ENCODE peak calls at places on chromosomes 6 and 20, in nine cellular contexts. F, Q, H, I, G, B, Y, V and X are unnamed samples. For H3K9me3 and H3K4me1, the result is how much of the 10 kb centered on the place peaks cover.

GRCh38 chr6:31180500-31180899 is 10.0 kb upstream of the POU5F1 start:
- DNase-seq in V (no peak), Q (peak), I (peak), F (no peak), H (peak), G (peak), B (peak), Y (peak), X (no peak)

GRCh38 chr20:57409672-57410397 is 18.6 kb downstream of the RBM38 start:
- DNase-seq in F (no peak), H (no peak), Y (peak), V (no peak), Q (no peak), G (no peak), B (no peak), I (no peak), X (no peak)

GRCh38 chr20:63183422-63184146 is 32.3 kb downstream of the YTHDF1 start:
- DNase-seq in V (no peak), Y (peak), G (peak), H (peak), B (no peak), F (peak), Q (peak), I (peak), X (no peak)

GRCh38 chr6:100803264-100803663 is 77.9 kb downstream of the ASCC3 start:
- DNase-seq in I (no peak), H (no peak), G (no peak), V (no peak), Y (no peak), B (no peak), Q (no peak), F (no peak), X (no peak)

GRCh38 chr20:34311118-34312023 is 8.2 kb upstream of the AHCY start:
- DNase-seq in F (peak), Y (no peak), V (no peak), B (no peak), I (peak), G (no peak), H (no peak), Q (peak), X (no peak)

GRCh38 chr6:16660157-16660497 is 101.1 kb downstream of the ATXN1 start:
- DNase-seq in V (no peak), Y (no peak), F (no peak), G (no peak), I (no peak), Q (no peak), B (no peak), H (no peak), X (no peak)

GRCh38 chr6:161242779-161243693 is 30.8 kb downstream of the AGPAT4 start:
- DNase-seq in B (peak), Q (peak), I (no peak), V (no peak), H (no peak), F (peak), G (no peak), Y (no peak), X (peak)

GRCh38 chr6:37134622-37135191 is 35.2 kb upstream of the PIM1 start:
- DNase-seq in F (no peak), V (no peak), B (peak), H (peak), Q (no peak), G (no peak), Y (no peak), I (peak), X (peak)

GRCh38 chr6:37940074-37940847 is 120.7 kb downstream of the ZFAND3 start:
- DNase-seq in B (peak), F (no peak), I (no peak), H (peak), G (no peak), Q (no peak), Y (no peak), V (no peak), X (no peak)

GRCh38 chr6:168213121-168213524 is 106.5 kb downstream of the DACT2 start:
- DNase-seq in G (no peak), I (no peak), Y (no peak), H (no peak), Q (no peak), B (no peak), F (no peak), V (no peak), X (no peak)

GRCh38 chr6:170160031-170160627 is 130.7 kb downstream of the DLL1 start:
- DNase-seq in F (no peak), Y (peak), B (no peak), G (no peak), V (no peak), I (no peak), H (no peak), Q (no peak), X (no peak)

GRCh38 chr6:67640462-67640861 is 994.6 kb upstream of the ADGRB3 start:
- DNase-seq in I (no peak), G (no peak), Q (no peak), H (peak), Y (no peak), V (no peak), F (no peak), B (no peak), X (no peak)

GRCh38 chr20:5484346-5484745 is 167.6 kb upstream of the PROKR2 start:
- DNase-seq in I (no peak), Q (no peak), H (no peak), G (no peak), Y (no peak), V (no peak), F (no peak), B (no peak), X (no peak)

GRCh38 chr6:34005845-34006644 is 139.8 kb downstream of the GRM4 start:
- DNase-seq in G (no peak), I (no peak), Y (no peak), H (no peak), F (no peak), V (no peak), B (no peak), Q (no peak), X (no peak)

GRCh38 chr6:15872252-15873103 is 209.7 kb upstream of the DTNBP1 start:
- DNase-seq in B (no peak), I (no peak), F (no peak), Q (no peak), Y (no peak), G (no peak), H (peak), V (no peak), X (no peak)

GRCh38 chr6:31966997-31967925 is 4.7 kb downstream of the DXO start:
- DNase-seq in Q (no peak), B (no peak), I (no peak), G (no peak), F (no peak), Y (no peak), V (no peak), H (no peak), X (no peak)

GRCh38 chr20:49366687-49367086 is 88.8 kb upstream of the ZNFX1 start:
- DNase-seq in Q (no peak), B (no peak), H (no peak), G (no peak), V (no peak), I (no peak), Y (no peak), F (no peak), X (no peak)

GRCh38 chr6:132598473-132598872 is 8.9 kb upstream of the TAAR5 start:
- DNase-seq in G (peak), I (no peak), V (no peak), Y (peak), B (no peak), F (peak), Q (no peak), H (no peak), X (no peak)

GRCh38 chr6:36963451-36964290 is 9.1 kb downstream of the PI16 start:
- DNase-seq in B (peak), H (no peak), Y (no peak), Q (peak), I (no peak), V (no peak), G (no peak), F (no peak), X (no peak)

GRCh38 chr6:137363805-137364138 is 130.4 kb downstream of the OLIG3 start:
- DNase-seq in H (no peak), B (no peak), I (no peak), F (no peak), Q (no peak), Y (no peak), G (peak), V (no peak), X (no peak)

GRCh38 chr6:138577151-138577915 is 78.0 kb upstream of the NHSL1 start:
- DNase-seq in I (no peak), Y (no peak), G (no peak), B (no peak), H (no peak), F (peak), Q (no peak), V (no peak), X (no peak)

GRCh38 chr6:17432356-17432755 is 39.0 kb downstream of the CAP2 start:
- DNase-seq in B (no peak), H (no peak), Q (no peak), Y (no peak), F (no peak), I (no peak), V (peak), G (no peak), X (no peak)

GRCh38 chr6:170041526-170041925 is 249.4 kb downstream of the DLL1 start:
- DNase-seq in V (no peak), F (no peak), I (no peak), G (no peak), Q (no peak), Y (no peak), B (no peak), H (no peak), X (no peak)

DNA sequence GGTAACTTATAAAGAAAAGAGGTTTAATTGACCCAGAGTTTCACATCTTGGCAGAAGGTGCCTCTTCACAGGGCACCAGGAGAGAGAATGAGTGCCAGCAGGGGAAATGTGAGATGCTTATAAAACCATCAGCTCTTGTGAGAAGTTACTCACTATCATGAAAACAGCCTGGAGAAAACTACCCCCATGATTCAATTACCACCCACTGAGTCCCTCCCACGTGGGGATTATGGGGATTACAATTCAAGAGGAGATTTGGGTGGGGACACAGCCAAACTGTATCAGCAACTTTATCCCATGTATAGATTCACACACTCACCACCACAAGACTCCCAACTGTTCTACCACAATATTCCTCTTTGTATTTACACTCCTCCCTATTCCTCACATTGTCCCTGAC is 10.6 kb downstream of the PDSS2 start:
- DNase-seq in B (no peak), V (no peak), I (no peak), H (no peak), G (no peak), F (no peak), Q (no peak), Y (no peak), X (no peak)
- H3K9me3 ChIP-seq in B (under half), V (under half), I (under half), H (under half), G (under half), F (under half), Q (under half), Y (under half), X (under half)

GRCh38 chr6:4130357-4130987 is 4.9 kb downstream of the ECI2 start:
- DNase-seq in I (peak), Y (no peak), F (no peak), G (no peak), V (no peak), B (no peak), H (no peak), Q (no peak), X (no peak)
- H3K4me1 ChIP-seq in I (under half), Y (under half), F (under half), G (under half), V (under half), B (under half), H (half or more), Q (under half), X (under half)

GRCh38 chr6:50780382-50780781 is 38.3 kb upstream of the TFAP2B start:
- DNase-seq in B (no peak), H (no peak), I (no peak), V (no peak), F (no peak), Y (no peak), Q (no peak), G (no peak), X (no peak)

DNA sequence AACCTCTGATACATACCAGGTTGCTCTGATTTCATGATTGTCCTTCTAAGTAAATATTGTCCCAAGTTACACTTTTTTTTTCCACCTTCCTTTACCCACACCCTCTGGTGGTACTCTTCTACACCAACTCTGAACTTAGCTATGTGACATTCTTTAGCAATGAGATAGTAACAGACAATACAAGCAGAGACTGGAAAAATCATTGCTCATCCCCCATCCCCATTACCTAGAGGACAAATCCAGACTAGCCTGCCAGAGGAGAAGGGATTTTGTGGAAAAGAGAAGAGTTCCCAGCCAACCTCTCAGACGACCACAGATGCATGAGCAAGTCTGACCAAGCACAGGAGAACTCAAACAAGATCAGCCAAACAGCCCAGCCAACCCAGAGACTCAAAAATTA is 32.8 kb upstream of the TFAP2B start:
- DNase-seq in B (no peak), I (no peak), V (no peak), Y (no peak), H (no peak), Q (no peak), G (no peak), F (no peak), X (no peak)
- H3K9me3 ChIP-seq in B (under half), I (under half), V (under half), Y (under half), H (under half), Q (under half), G (under half), F (under half), X (under half)

GRCh38 chr6:166317261-166318212 is 9.3 kb upstream of the PRR18 start:
- DNase-seq in H (no peak), I (no peak), Y (no peak), B (no peak), V (no peak), Q (no peak), G (no peak), F (no peak), X (no peak)
- H3K4me1 ChIP-seq in H (under half), I (under half), Y (under half), B (under half), V (under half), Q (under half), G (under half), F (under half), X (under half)